ENCODE peak calls at places on chromosomes 2 and 18, in nine cellular contexts. G is AG10803, B is cardiac muscle cell, Q is heart left ventricle, U is astrocyte, E is fibroblast of pulmonary artery, X is IMR-90, A is body of pancreas, T is HCT116. J is an unnamed sample.

GRCh38 chr2:133633851-133634250 is 65.6 kb upstream of the NCKAP5 start:
- DNase-seq in B (peak; percentile 53), X (peak; percentile 84), G (peak; percentile 72), Q (no peak), T (no peak), E (peak; percentile 52), U (peak; percentile 96), A (no peak), J (peak; percentile 94)

GRCh38 chr2:152611458-152612231 is 105.6 kb downstream of the PRPF40A start:
- DNase-seq in E (peak; percentile 88), X (peak; percentile 80), U (peak; percentile 69), T (no peak), Q (peak; percentile 55), B (peak; percentile 91), G (peak; percentile 92), A (peak; percentile 63), J (peak; percentile 89)

GRCh38 chr18:35071819-35072247 is 30.6 kb downstream of the MAPRE2 start:
- DNase-seq in Q (no peak), E (peak; percentile 72), B (peak; percentile 69), A (no peak), T (no peak), G (peak; percentile 26), U (peak; percentile 11), X (no peak), J (peak; percentile 52)

GRCh38 chr2:17643031-17643615 is 102.6 kb downstream of the VSNL1 start:
- DNase-seq in G (peak; percentile 94), X (peak; percentile 98), A (peak; percentile 58), Q (peak; percentile 64), B (peak; percentile 93), T (peak; percentile 78), U (peak; percentile 98), E (peak; percentile 93), J (peak; percentile 95)

GRCh38 chr2:27152796-27153464 is 4.1 kb downstream of the TCF23 start:
- DNase-seq in G (no peak), A (no peak), E (no peak), X (peak; percentile 48), T (no peak), B (no peak), U (no peak), Q (no peak), J (peak; percentile 14)

GRCh38 chr2:240155080-240156025 is 14.9 kb upstream of the OTOS start:
- DNase-seq in G (no peak), X (peak; percentile 12), B (no peak), Q (no peak), T (no peak), A (no peak), E (no peak), U (no peak), J (peak; percentile 8)

GRCh38 chr2:10161961-10162441 is 39.5 kb downstream of the RRM2 start:
- DNase-seq in B (peak; percentile 60), X (no peak), Q (no peak), E (peak; percentile 44), G (no peak), A (no peak), T (no peak), U (peak; percentile 71), J (no peak)

GRCh38 chr2:237497009-237497819 is 10.2 kb downstream of the MLPH start:
- DNase-seq in G (peak; percentile 80), U (no peak), A (no peak), E (no peak), Q (no peak), X (no peak), B (peak; percentile 52), T (no peak), J (peak; percentile 29)

GRCh38 chr18:61308795-61309393 is 24.3 kb upstream of the CDH20 start:
- DNase-seq in B (no peak), G (no peak), U (no peak), Q (no peak), T (no peak), A (no peak), E (no peak), X (peak; percentile 1), J (no peak)

GRCh38 chr2:217980036-217980435 is 22.8 kb downstream of the TNS1 start:
- DNase-seq in B (no peak), U (no peak), A (no peak), X (no peak), T (no peak), G (peak; percentile 23), Q (peak; percentile 84), E (no peak), J (no peak)

GRCh38 chr2:177429688-177430325 is 37.2 kb downstream of the AGPS start:
- DNase-seq in U (peak; percentile 99), Q (no peak), A (peak; percentile 10), G (peak; percentile 94), X (peak; percentile 96), B (peak; percentile 94), E (peak; percentile 92), T (no peak), J (peak; percentile 94)

GRCh38 chr2:189298481-189298880 is 118.9 kb upstream of the COL5A2 start:
- DNase-seq in T (no peak), X (peak; percentile 58), U (peak; percentile 74), E (peak; percentile 60), G (peak; percentile 45), B (peak; percentile 37), A (no peak), Q (no peak), J (peak; percentile 67)

GRCh38 chr2:235449568-235449967 is 44.3 kb upstream of the AGAP1 start:
- DNase-seq in G (no peak), E (no peak), U (no peak), X (no peak), B (no peak), Q (no peak), A (peak; percentile 23), T (no peak), J (no peak)

GRCh38 chr2:225400060-225400511 is 576 bp downstream of the NYAP2 start:
- DNase-seq in U (peak; percentile 46), G (peak; percentile 52), Q (no peak), E (peak; percentile 60), X (peak; percentile 56), B (peak; percentile 52), A (peak; percentile 6), T (no peak), J (peak; percentile 68)
- H3K4me3 ChIP-seq in U (no peak overlapping the region), G (no peak overlapping the region), Q (no peak overlapping the region), E (no peak overlapping the region), X (no peak overlapping the region), B (no peak overlapping the region), A (no peak overlapping the region), T (no peak overlapping the region), J (no peak overlapping the region)

GRCh38 chr18:76528477-76529432 is 33.7 kb upstream of the ZNF516 start:
- DNase-seq in G (peak; percentile 67), A (peak; percentile 54), T (no peak), X (peak; percentile 83), B (peak; percentile 75), E (peak; percentile 74), U (peak; percentile 39), Q (peak; percentile 45), J (peak; percentile 35)
- TF ChIP-seq CTCF in G (peak; percentile 16), A (no peak), T (no peak), X (peak; percentile 6), B (peak; percentile 10), E (no peak), U (no peak), Q (no peak), J (peak; percentile 20)

GRCh38 chr2:42051168-42052125 is 3.6 kb downstream of the PKDCC start:
- DNase-seq in G (no peak), A (no peak), B (peak; percentile 46), U (no peak), E (no peak), Q (peak; percentile 26), T (no peak), X (no peak), J (no peak)

GRCh38 chr2:42054657-42055430 is 7.0 kb downstream of the PKDCC start:
- DNase-seq in T (peak; percentile 10), U (no peak), A (no peak), G (no peak), X (no peak), Q (no peak), E (no peak), B (no peak), J (no peak)

GRCh38 chr2:42053482-42053790 is 5.6 kb downstream of the PKDCC start:
- DNase-seq in X (no peak), E (no peak), T (no peak), B (no peak), Q (no peak), G (no peak), A (no peak), U (no peak), J (no peak)

GRCh38 chr2:42053791-42054656 is 6.2 kb downstream of the PKDCC start:
- DNase-seq in Q (peak; percentile 87), X (no peak), B (peak; percentile 58), T (no peak), U (no peak), A (no peak), G (no peak), E (no peak), J (peak; percentile 61)

DNA sequence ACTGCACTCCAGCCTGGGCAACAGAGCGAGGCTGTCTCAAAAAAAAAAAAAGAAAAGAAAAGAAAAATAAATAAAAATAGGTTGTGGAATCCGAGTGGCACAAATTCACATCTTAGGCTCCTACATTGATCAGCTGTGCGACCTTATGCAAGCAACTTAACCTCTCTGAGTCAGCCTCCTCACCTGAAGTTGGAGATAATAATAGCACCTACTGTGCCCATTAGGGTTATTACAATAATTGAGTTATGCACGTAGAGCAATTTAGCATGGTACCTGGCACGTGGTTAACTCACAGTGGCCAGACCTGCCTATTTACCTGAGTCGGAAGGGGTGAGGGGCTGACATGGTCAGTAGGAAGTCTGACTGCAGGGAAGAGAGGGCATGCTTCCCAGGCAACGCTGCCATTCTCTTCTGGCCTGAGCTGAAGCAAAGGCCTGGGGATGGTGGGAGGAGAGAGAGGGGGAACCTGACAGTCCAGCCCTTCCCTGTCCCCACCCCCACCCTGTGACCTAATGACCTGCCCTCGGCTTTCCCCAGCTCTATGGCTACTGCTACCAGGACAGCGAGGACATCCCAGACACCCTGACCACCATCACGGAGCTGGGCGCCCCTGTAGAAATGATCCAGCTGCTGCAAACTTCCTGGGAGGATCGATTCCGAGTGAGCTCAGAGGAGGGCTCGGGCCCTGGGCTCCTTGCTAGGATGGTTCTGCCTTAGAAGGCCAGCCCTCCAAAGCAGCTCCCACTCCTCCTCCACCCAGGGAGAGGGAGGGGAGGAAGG is 5.1 kb downstream of the PKDCC start:
- DNase-seq in T (no peak), U (peak; percentile 37), Q (peak; percentile 73), E (peak; percentile 88), G (no peak), X (peak; percentile 67), B (peak; percentile 92), A (no peak), J (peak; percentile 74)
- H3K4me3 ChIP-seq in T (no peak overlapping the region), U (no peak overlapping the region), Q (peak overlapping the region; percentile 84), E (peak overlapping the region; percentile 27), G (no peak overlapping the region), X (no peak overlapping the region), B (no peak overlapping the region), A (no peak overlapping the region), J (peak overlapping the region; percentile 40)

DNA sequence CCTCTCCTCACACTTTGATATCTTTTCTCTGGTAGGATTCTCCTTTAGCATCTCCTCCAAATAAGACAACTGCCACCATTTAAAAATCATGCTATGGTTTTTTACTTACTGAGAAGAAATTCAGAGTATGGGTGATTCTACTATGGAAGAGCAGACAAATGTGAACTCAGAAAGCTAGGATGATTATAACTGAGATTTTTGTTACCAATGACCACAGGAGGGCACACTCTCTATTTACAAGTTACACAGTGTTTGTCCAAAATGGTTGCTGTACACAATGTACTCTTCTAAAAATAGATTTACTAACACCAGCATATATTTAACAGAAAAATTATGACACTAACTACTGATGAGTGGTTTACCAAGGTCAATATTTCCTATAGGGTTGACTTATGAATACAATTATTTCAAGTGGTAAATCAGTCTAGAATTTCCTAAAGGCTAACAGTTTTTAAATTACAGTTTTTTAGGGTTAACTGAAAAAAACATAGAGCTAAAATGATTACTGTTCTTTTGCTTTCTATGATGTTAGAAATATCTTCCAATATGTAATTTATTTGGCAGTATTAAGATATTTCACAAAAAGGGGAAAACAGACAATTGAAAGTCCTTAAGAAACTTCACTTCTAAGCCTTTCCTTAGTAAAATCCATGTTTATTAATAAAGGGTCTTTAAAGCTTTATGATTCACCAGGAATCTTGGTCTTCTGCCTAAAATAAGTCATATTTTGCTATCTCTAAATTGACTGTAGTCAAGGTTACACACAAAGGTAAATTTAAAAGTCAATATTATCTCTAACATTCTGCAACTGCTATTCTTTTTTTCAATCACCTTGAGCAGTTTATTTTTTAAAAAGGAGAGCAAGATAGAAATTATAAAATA is 57.2 kb downstream of the MAP4K3 start:
- DNase-seq in G (peak; percentile 70), B (peak; percentile 81), T (peak; percentile 12), A (peak; percentile 62), U (peak; percentile 50), E (peak; percentile 84), Q (no peak), X (peak; percentile 68), J (peak; percentile 78)
- TF ChIP-seq CTCF in G (peak; percentile 72), B (peak; percentile 60), T (peak; percentile 71), A (peak; percentile 70), U (peak; percentile 44), E (peak; percentile 62), Q (peak; percentile 68), X (peak; percentile 63), J (peak; percentile 48)